ENCODE peak calls at places on chromosomes 4 and X, in five cellular contexts. W is aorta; N is HT-29; S is B cell; K is activated T-cell treated with anti-CD3 and anti-CD28 coated beads, Interleukin-2, amount 50 U/mL, for 1 hour. A is an unnamed sample.

GRCh38 chrX:9494806-9495205 is 29.9 kb downstream of the TBL1X start:
- DNase-seq in W (no peak), N (no peak), S (no peak), K (no peak), A (no peak)

GRCh38 chrX:70452143-70452733 is 7.6 kb downstream of the DLG3 start:
- DNase-seq in W (peak), N (peak), S (peak), K (peak), A (peak)

GRCh38 chr4:8504279-8505007 is 63.9 kb downstream of the TRMT44 start:
- DNase-seq in W (no peak), N (no peak), S (no peak), K (no peak), A (no peak)

GRCh38 chr4:151031831-151032605 is 16.9 kb upstream of the LRBA start:
- DNase-seq in W (no peak), N (peak), S (no peak), K (no peak), A (peak)

GRCh38 chrX:2584659-2585470 is 84.1 kb upstream of the DHRSX start:
- DNase-seq in W (no peak), N (no peak), S (no peak), K (no peak), A (no peak)

GRCh38 chr4:42637861-42638260 is 19.0 kb downstream of the ATP8A1 start:
- DNase-seq in W (no peak), N (no peak), S (peak), K (no peak), A (no peak)

GRCh38 chrX:19791562-19791961 is 95.8 kb downstream of the SH3KBP1 start:
- DNase-seq in W (no peak), N (no peak), S (no peak), K (no peak), A (no peak)

GRCh38 chrX:55120767-55121358 is 32.0 kb downstream of the PAGE2 start:
- DNase-seq in W (no peak), N (no peak), S (no peak), K (no peak), A (no peak)

GRCh38 chr4:18297684-18298083 is 276.1 kb upstream of the LCORL start:
- DNase-seq in W (no peak), N (no peak), S (no peak), K (no peak), A (no peak)

GRCh38 chrX:101051153-101051548 is 760 bp downstream of the TRMT2B start:
- DNase-seq in W (no peak), N (no peak), S (no peak), K (no peak), A (no peak)

GRCh38 chr4:112029642-112030235 is 115.5 kb upstream of the FAM241A start:
- DNase-seq in W (no peak), N (no peak), S (no peak), K (no peak), A (no peak)

GRCh38 chrX:69232945-69233344 is 67.7 kb upstream of the PJA1 start:
- DNase-seq in W (no peak), N (no peak), S (no peak), K (no peak), A (no peak)

GRCh38 chr4:186170966-186171365 is 20.4 kb upstream of the CYP4V2 start:
- DNase-seq in W (no peak), N (no peak), S (no peak), K (no peak), A (no peak)

A was measured in RKO.